ENCODE peak calls at places on chromosomes 4 and X, in seven cellular contexts. X is GM23248, Q is endothelial cell of umbilical vein, R is hepatocyte, C is PC-9, J is astrocyte, G is fibroblast of lung. P is an unnamed sample.

GRCh38 chr4:7398104-7398423 is 36.7 kb downstream of the PSAPL1 start:
- DNase-seq in X (no peak), Q (no peak), R (peak; percentile 74), C (no peak), J (peak; percentile 88), G (peak; percentile 93), P (peak; percentile 7)

GRCh38 chrX:1483843-1484637 is 31.3 kb upstream of the ASMTL start:
- DNase-seq in X (no peak), Q (no peak), R (no peak), C (no peak), J (no peak), G (no peak), P (no peak)

GRCh38 chrX:63508668-63509067 is 157.5 kb upstream of the SPIN4 start:
- DNase-seq in X (no peak), Q (no peak), R (no peak), C (no peak), J (no peak), G (no peak), P (no peak)

GRCh38 chr4:176547005-176547404 is 227.2 kb downstream of the SPCS3 start:
- DNase-seq in X (peak; percentile 14), Q (no peak), R (no peak), C (no peak), J (peak; percentile 86), G (peak; percentile 87), P (no peak)

GRCh38 chr4:36333303-36333877 is 52.0 kb downstream of the DTHD1 start:
- DNase-seq in X (no peak), Q (no peak), R (no peak), C (no peak), J (no peak), G (no peak), P (no peak)

GRCh38 chr4:185700048-185700447 is 111.9 kb downstream of the SORBS2 start:
- DNase-seq in X (peak; percentile 8), Q (no peak), R (no peak), C (no peak), J (peak; percentile 26), G (peak; percentile 49), P (no peak)

GRCh38 chr4:78629991-78630541 is 78.5 kb downstream of the ANXA3 start:
- DNase-seq in X (no peak), Q (no peak), R (peak; percentile 63), C (no peak), J (no peak), G (no peak), P (no peak)

GRCh38 chrX:11768039-11768438 is 10.0 kb downstream of the MSL3 start:
- DNase-seq in X (no peak), Q (no peak), R (no peak), C (no peak), J (no peak), G (no peak), P (no peak)

GRCh38 chr4:2241410-2242353 is at the start of the genes HAUS3 and POLN:
- DNase-seq in X (peak; percentile 99), Q (peak; percentile 98), R (peak; percentile 99), C (peak; percentile 99), J (peak; percentile 82), G (peak; percentile 90), P (peak; percentile 86)

GRCh38 chr4:139014391-139015268 is 951 bp upstream of the NOCT start:
- DNase-seq in X (peak; percentile 88), Q (peak; percentile 98), R (peak; percentile 81), C (peak; percentile 52), J (peak; percentile 97), G (peak; percentile 96), P (peak; percentile 90)

GRCh38 chr4:1216869-1217294 is 32.0 kb downstream of the CTBP1 start:
- DNase-seq in X (no peak), Q (no peak), R (no peak), C (no peak), J (no peak), G (no peak), P (no peak)

GRCh38 chr4:135604531-135604930 is 1402.9 kb upstream of the PABPC4L start:
- DNase-seq in X (no peak), Q (no peak), R (no peak), C (no peak), J (no peak), G (no peak), P (no peak)

GRCh38 chrX:2500681-2501151 is at the start of the genes DHRSX and ZBED1:
- DNase-seq in X (peak; percentile 73), Q (no peak), R (peak; percentile 75), C (peak; percentile 9), J (no peak), G (peak; percentile 26), P (no peak)

GRCh38 chr4:57442834-57443291 is 332.7 kb upstream of the IGFBP7 start:
- DNase-seq in X (peak; percentile 52), Q (peak; percentile 43), R (peak; percentile 77), C (peak; percentile 38), J (peak; percentile 6), G (peak; percentile 29), P (no peak)

GRCh38 chr4:89100853-89101252 is 10.5 kb upstream of the TIGD2 start:
- DNase-seq in X (no peak), Q (no peak), R (no peak), C (no peak), J (no peak), G (no peak), P (no peak)

GRCh38 chrX:39682778-39683177 is 415.0 kb downstream of the BCOR start:
- DNase-seq in X (no peak), Q (no peak), R (no peak), C (no peak), J (no peak), G (no peak), P (no peak)

GRCh38 chr4:7699040-7699439 is 240.6 kb downstream of the AFAP1 start:
- DNase-seq in X (peak; percentile 93), Q (no peak), R (peak; percentile 26), C (no peak), J (peak; percentile 95), G (peak; percentile 96), P (no peak)

GRCh38 chrX:8201896-8202331 is 30.8 kb upstream of the VCX2 start:
- DNase-seq in X (no peak), Q (no peak), R (peak; percentile 30), C (no peak), J (peak; percentile 96), G (peak; percentile 95), P (no peak)

GRCh38 chr4:115529126-115529525 is 415.7 kb upstream of the NDST4 start:
- DNase-seq in X (no peak), Q (no peak), R (no peak), C (no peak), J (peak; percentile 8), G (peak; percentile 3), P (no peak)

GRCh38 chrX:150459168-150459567 is 96.1 kb downstream of the MAMLD1 start:
- DNase-seq in X (no peak), Q (no peak), R (no peak), C (no peak), J (no peak), G (no peak), P (no peak)

GRCh38 chr4:3115637-3116300 is 41.3 kb downstream of the HTT start:
- DNase-seq in X (peak; percentile 84), Q (no peak), R (peak; percentile 38), C (no peak), J (peak; percentile 39), G (peak; percentile 60), P (no peak)

GRCh38 chrX:47898024-47898423 is 61.3 kb downstream of the ZNF81 start:
- DNase-seq in X (no peak), Q (no peak), R (no peak), C (no peak), J (no peak), G (no peak), P (no peak)

DNA sequence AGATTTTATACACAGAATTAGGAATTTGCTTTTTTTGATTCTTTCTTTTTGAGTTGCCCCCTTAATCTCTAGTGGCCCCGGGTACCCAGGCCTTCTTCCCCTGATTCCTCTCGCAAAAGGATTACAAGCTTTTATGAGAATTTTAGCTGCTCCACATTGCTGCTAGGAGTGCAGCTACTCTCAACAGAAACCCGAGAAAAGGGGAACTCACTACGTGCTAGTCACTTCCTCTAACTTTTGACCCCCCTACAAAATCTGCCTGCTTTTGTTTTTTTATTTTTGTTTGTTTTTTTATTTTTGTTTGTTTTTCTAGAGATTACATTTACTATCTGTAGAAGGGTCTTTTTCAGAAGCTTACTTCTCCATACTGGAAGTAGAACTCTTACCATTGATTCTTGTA is 64.1 kb downstream of the ZNF81 start:
- DNase-seq in X (no peak), Q (peak; percentile 0), R (no peak), C (no peak), J (no peak), G (no peak), P (no peak)
- H3K4me3 ChIP-seq in X (no peak overlapping the region), Q (no peak overlapping the region), R (no peak overlapping the region), C (no peak overlapping the region), J (no peak overlapping the region), G (no peak overlapping the region), P (no peak overlapping the region)

DNA sequence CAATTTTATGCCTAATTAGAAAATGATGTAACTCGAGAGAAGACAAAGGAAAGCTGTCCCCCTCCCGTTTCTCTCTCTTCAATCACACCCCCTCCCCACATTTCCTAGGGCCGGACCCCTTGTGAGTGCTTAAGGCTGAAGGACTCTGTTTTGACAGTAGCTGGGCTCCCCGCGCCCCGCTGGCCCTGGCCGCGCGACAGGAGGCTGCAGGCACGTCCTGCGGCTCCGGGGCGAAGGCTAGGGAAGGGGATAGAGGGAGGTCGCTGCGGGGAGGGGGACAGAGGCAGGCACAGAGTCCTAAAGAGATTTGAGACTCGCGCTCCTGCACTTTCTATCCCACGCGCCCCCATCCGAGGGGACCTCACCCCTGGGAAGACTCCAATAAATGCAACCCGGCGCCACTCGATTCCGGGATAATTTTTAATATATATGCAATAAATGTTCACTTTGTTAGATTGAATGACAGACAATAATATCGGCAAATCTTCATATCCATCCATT is 56.2 kb upstream of the TMEM33 start:
- DNase-seq in X (no peak), Q (no peak), R (no peak), C (no peak), J (no peak), G (no peak), P (no peak)
- TF ChIP-seq EZH2 in X (no peak), Q (no peak), R (peak; percentile 94), C (no peak), J (no peak), G (no peak), P (peak; percentile 21)

DNA sequence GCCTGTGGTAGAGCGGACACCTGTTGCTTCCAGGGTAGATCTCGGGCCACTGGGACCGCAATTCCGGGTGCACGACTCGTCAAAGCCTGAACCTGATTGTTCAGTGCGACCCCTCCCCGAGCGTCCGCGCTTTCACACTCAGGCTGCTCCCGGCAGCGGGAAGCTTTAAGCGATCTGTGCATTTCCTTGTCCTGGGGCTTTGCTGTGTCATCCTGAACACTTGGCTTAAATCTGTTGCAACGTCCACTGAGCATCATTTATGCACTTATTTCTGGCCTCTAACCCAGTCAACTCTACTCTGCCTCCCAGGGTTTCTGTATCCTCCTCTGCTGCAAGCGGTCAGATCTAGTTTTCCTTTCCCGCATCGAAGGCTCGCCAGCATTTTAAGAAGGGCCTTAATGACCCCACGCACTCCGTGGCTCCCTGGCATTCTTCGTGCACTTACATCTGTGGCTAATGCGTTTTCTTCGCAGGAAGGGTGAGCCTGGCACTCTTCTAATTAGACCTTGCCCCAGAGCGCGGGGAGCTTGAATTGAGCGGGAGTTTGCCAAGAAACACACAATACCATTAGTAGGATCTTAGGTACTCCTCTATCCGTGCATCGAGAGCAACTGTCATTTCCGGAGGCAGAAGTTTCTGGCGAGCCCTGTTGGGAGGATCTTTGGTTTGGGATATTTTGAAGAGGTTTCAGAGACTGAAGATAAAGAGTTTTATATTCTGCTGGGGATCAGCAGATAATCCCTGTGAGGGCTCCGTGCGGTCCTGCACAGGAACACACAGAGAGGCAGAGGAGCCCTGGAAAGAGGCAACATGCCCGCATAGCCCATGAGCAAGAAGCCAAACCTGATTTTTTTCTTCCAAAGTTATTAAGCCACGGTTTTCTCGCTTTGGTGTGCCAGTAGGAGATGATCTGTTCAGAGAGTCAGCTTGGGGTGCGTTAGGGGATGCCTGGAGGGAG is 654 bp upstream of the DDIT4L start:
- DNase-seq in X (peak; percentile 73), Q (peak; percentile 39), R (peak; percentile 17), C (no peak), J (no peak), G (peak; percentile 30), P (no peak)
- H3K4me3 ChIP-seq in X (peak overlapping the region; percentile 71), Q (peak overlapping the region; percentile 63), R (peak overlapping the region; percentile 32), C (peak overlapping the region; percentile 65), J (peak overlapping the region; percentile 70), G (peak overlapping the region; percentile 73), P (peak overlapping the region; percentile 62)

GRCh38 chr4:76947369-76947768 is 2.2 kb upstream of the SEPTIN11 start:
- DNase-seq in X (no peak), Q (no peak), R (no peak), C (no peak), J (no peak), G (no peak), P (no peak)
- TF ChIP-seq EZH2 in X (no peak), Q (no peak), R (no peak), C (no peak), J (no peak), G (no peak), P (no peak)

P was measured in keratinocyte.